ENCODE peak calls at places on chromosomes 4 and X, in four cellular contexts. C is mammary epithelial cell, A is breast epithelium, T is GM23248. M is an unnamed sample.

GRCh38 chr4:103201254-103201653 is 3.1 kb upstream of the CENPE start:
- DNase-seq in A (no peak), C (no peak), T (no peak), M (no peak)

GRCh38 chr4:99383833-99384392 is 31.4 kb upstream of the ADH1C start:
- DNase-seq in A (no peak), C (no peak), T (peak; percentile 95), M (no peak)

GRCh38 chr4:87938746-87939145 is 36.8 kb upstream of the SPP1 start:
- DNase-seq in C (no peak), A (no peak), T (no peak), M (no peak)

GRCh38 chr4:88442636-88443260 is 14.2 kb upstream of the HERC5 start:
- DNase-seq in A (no peak), T (no peak), C (no peak), M (no peak)

GRCh38 chr4:138959421-138959820 is 56.2 kb upstream of the NOCT start:
- DNase-seq in A (no peak), T (peak; percentile 50), C (no peak), M (no peak)

GRCh38 chr4:18020671-18021469 is 685 bp downstream of the LCORL start:
- DNase-seq in A (peak; percentile 53), T (peak; percentile 87), C (peak; percentile 70), M (peak; percentile 32)

GRCh38 chrX:39149761-39150160 is 348.5 kb downstream of the MID1IP1 start:
- DNase-seq in T (peak; percentile 65), C (peak; percentile 12), A (peak; percentile 53), M (peak; percentile 38)

GRCh38 chrX:101460669-101461068 is 24.6 kb upstream of the ARMCX4 start:
- DNase-seq in T (peak; percentile 13), C (no peak), A (no peak), M (no peak)

GRCh38 chr4:140037353-140038030 is 116.5 kb downstream of the MAML3 start:
- DNase-seq in A (no peak), C (peak; percentile 84), T (peak; percentile 94), M (no peak)

GRCh38 chr4:140296335-140296753 is 77.1 kb upstream of the SCOC start:
- DNase-seq in T (peak; percentile 93), C (peak; percentile 42), A (peak; percentile 58), M (no peak)

GRCh38 chr4:64353904-64354303 is 55.3 kb downstream of the TECRL start:
- DNase-seq in T (no peak), C (no peak), A (no peak), M (no peak)

GRCh38 chr4:173505924-173506779 is 23.9 kb downstream of the HAND2 start:
- DNase-seq in T (peak; percentile 77), C (no peak), A (no peak), M (no peak)

GRCh38 chrX:38817004-38817703 is 15.9 kb downstream of the MID1IP1 start:
- DNase-seq in T (peak; percentile 24), C (no peak), A (no peak), M (no peak)

GRCh38 chrX:23901065-23901464 is 6.7 kb downstream of the APOO start:
- DNase-seq in A (no peak), T (peak; percentile 84), C (peak; percentile 97), M (no peak)

GRCh38 chr4:4762909-4763814 is 96.3 kb upstream of the MSX1 start:
- DNase-seq in A (no peak), T (peak; percentile 69), C (peak; percentile 41), M (no peak)

GRCh38 chr4:54941994-54942552 is 183.3 kb downstream of the KDR start:
- DNase-seq in A (no peak), T (no peak), C (no peak), M (no peak)

GRCh38 chr4:187475901-187476300 is 519.7 kb upstream of the ZFP42 start:
- DNase-seq in T (no peak), A (no peak), C (no peak), M (no peak)

GRCh38 chr4:122890142-122890769 is 32.1 kb downstream of the NUDT6 start:
- DNase-seq in C (no peak), T (no peak), A (no peak), M (no peak)

GRCh38 chr4:115145393-115146160 is 32.2 kb upstream of the NDST4 start:
- DNase-seq in C (no peak), T (no peak), A (no peak), M (no peak)

GRCh38 chr4:73660808-73661207 is 40.6 kb upstream of the RASSF6 start:
- DNase-seq in T (no peak), C (no peak), A (no peak), M (no peak)

GRCh38 chr4:5933996-5934831 is 41.3 kb upstream of the CRMP1 start:
- DNase-seq in C (no peak), A (no peak), T (no peak), M (no peak)

GRCh38 chr4:186722856-186723206 is 825 bp downstream of the FAT1 start:
- DNase-seq in A (no peak), T (no peak), C (no peak), M (no peak)

GRCh38 chr4:125961626-125962025 is 646.9 kb downstream of the FAT4 start:
- DNase-seq in C (no peak), A (no peak), T (no peak), M (no peak)

GRCh38 chr4:184448828-184449227 is 25.5 kb downstream of the IRF2 start:
- DNase-seq in A (no peak), T (peak; percentile 83), C (peak; percentile 16), M (no peak)

GRCh38 chrX:133297284-133297683 is 79.1 kb upstream of the TFDP3 start:
- DNase-seq in A (no peak), T (peak; percentile 76), C (peak; percentile 58), M (no peak)

GRCh38 chrX:70166601-70167590 is 10.4 kb upstream of the DGAT2L6 start:
- DNase-seq in T (peak; percentile 75), A (no peak), C (peak; percentile 78), M (no peak)

GRCh38 chr4:53346920-53347852 is 18.7 kb downstream of the SCFD2 start:
- DNase-seq in A (no peak), T (peak; percentile 90), C (peak; percentile 66), M (no peak)

GRCh38 chrX:42704454-42704853 is 73.5 kb downstream of the PPP1R2C start:
- DNase-seq in A (no peak), C (no peak), T (peak; percentile 3), M (no peak)

GRCh38 chr4:79255793-79256192 is 70.1 kb downstream of the NAA11 start:
- DNase-seq in C (no peak), A (no peak), T (no peak), M (no peak)

GRCh38 chr4:140969296-140969695 is 164.0 kb downstream of the RNF150 start:
- DNase-seq in T (no peak), A (no peak), C (no peak), M (no peak)

GRCh38 chr4:173504181-173504503 is 25.9 kb downstream of the HAND2 start:
- DNase-seq in C (no peak), T (no peak), A (no peak), M (no peak)

GRCh38 chr4:3431446-3431993 is 10.2 kb upstream of the HGFAC start:
- DNase-seq in C (no peak), T (no peak), A (no peak), M (no peak)

GRCh38 chr4:21067351-21067750 is 367.1 kb downstream of the PACRGL start:
- DNase-seq in T (no peak), C (no peak), A (no peak), M (no peak)
- H3K9me3 ChIP-seq in T (no peaks in the 10 kb centered on the region), C (no peaks in the 10 kb centered on the region), A (no peaks in the 10 kb centered on the region), M (no peaks in the 10 kb centered on the region)

DNA sequence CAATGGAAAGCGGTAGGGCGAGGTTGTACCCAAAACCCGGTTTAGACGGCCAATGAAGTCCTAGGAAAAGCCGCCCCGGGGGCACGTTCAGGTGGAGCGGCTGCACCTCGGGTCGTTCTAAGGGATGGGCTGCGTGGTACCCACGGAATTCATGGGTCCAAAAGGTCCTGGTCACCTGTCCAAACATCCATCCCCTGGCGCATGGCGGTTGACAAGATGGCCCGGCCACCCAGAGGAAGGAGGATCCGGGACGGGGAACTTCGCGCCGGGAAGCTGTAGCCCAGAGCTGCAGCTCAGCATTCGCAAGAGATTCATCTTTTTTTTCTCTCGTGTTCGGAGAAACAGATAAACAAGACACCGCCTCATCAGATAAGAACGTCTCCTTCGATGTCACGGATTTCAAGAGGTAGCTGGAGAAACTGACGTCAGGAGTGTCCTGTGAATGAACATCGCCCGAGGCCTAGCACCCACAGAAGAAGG is 10.9 kb downstream of the PITX2 start:
- DNase-seq in A (no peak), T (no peak), C (no peak), M (no peak)
- H3K9me3 ChIP-seq in A (no peaks in the 10 kb centered on the region), T (no peaks in the 10 kb centered on the region), C (no peaks in the 10 kb centered on the region), M (no peaks in the 10 kb centered on the region)

DNA sequence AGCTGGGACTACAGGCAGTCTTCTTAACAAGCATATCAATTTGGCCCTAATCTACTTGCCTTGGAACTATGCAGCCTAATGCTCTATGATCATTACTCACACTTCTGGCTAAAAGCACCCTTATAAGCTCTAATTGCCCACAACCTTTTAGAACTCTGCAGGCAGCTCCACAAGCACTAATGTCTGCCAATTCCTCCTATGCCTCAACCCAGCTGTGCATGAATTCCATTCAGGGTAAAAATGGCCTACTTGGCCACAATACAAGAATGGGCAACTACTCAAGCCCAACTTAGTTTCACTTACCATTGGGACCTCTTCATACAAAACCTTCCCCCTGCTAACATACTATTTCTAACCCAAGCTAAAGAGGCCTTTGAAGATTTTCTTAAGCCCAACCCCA is 51.7 kb downstream of the ZNF718 start:
- DNase-seq in C (no peak), A (no peak), T (no peak), M (no peak)
- H3K9me3 ChIP-seq in C (peaks cover 33% of the 10 kb centered on the region), A (peaks cover 78% of the 10 kb centered on the region), T (peaks cover 5% of the 10 kb centered on the region), M (peaks cover 39% of the 10 kb centered on the region)

GRCh38 chrX:153571159-153571908 is 27.6 kb downstream of the CCNQ start:
- DNase-seq in C (no peak), T (no peak), A (no peak), M (no peak)

GRCh38 chrX:153569475-153569874 is 29.5 kb downstream of the CCNQ start:
- DNase-seq in T (no peak), C (no peak), A (no peak), M (no peak)

GRCh38 chrX:153565996-153566580 is 32.9 kb downstream of the CCNQ start:
- DNase-seq in T (no peak), C (no peak), A (no peak), M (no peak)

GRCh38 chrX:153572601-153573000 is 26.3 kb downstream of the CCNQ start:
- DNase-seq in A (no peak), C (no peak), T (no peak), M (no peak)

GRCh38 chrX:153568612-153569011 is 30.3 kb downstream of the CCNQ start:
- DNase-seq in C (no peak), A (no peak), T (no peak), M (no peak)
- H3K9me3 ChIP-seq in C (peaks cover 9% of the 10 kb centered on the region), A (no peaks in the 10 kb centered on the region), T (no peaks in the 10 kb centered on the region), M (no peaks in the 10 kb centered on the region)

M was measured in T-helper 17 cell.